ENCODE peak calls at places on chromosomes 1 and 21, in six cellular contexts. B is mammary epithelial cell, S is psoas muscle, T is lung, W is transverse colon, D is lower lobe of right lung. F is an unnamed sample.
A peak's percentile ranks its signal among the peaks of the same experiment; 100 is the strongest.

GRCh38 chr1:162388615-162389014 is 7.1 kb downstream of the C1orf226 start:
- DNase-seq in B (no peak), S (no peak), T (no peak), W (no peak), D (no peak), F (no peak)

GRCh38 chr1:20964540-20965484 is 177.7 kb upstream of the HP1BP3 start:
- DNase-seq in B (no peak), S (no peak), T (no peak), W (peak; percentile 33), D (no peak), F (no peak)

GRCh38 chr1:25065246-25066238 is 135.5 kb upstream of the RUNX3 start:
- DNase-seq in B (no peak), S (no peak), T (no peak), W (no peak), D (peak; percentile 53), F (no peak)

GRCh38 chr1:12549460-12550349 is 68.3 kb downstream of the DHRS3 start:
- DNase-seq in B (peak; percentile 97), S (peak; percentile 95), T (no peak), W (peak; percentile 73), D (peak; percentile 52), F (peak; percentile 91)

GRCh38 chr1:76068542-76068941 is 6.0 kb upstream of the ST6GALNAC3 start:
- DNase-seq in B (no peak), S (no peak), T (no peak), W (no peak), D (no peak), F (no peak)

GRCh38 chr1:161730050-161730564 is 8.8 kb downstream of the FCRLB start:
- DNase-seq in B (peak; percentile 91), S (no peak), T (no peak), W (no peak), D (no peak), F (no peak)

GRCh38 chr21:41600556-41600955 is 92.6 kb upstream of the TMPRSS2 start:
- DNase-seq in B (no peak), S (no peak), T (no peak), W (no peak), D (no peak), F (no peak)

GRCh38 chr1:72643142-72643541 is 360.8 kb upstream of the NEGR1 start:
- DNase-seq in B (no peak), S (no peak), T (no peak), W (no peak), D (no peak), F (no peak)

GRCh38 chr1:66033781-66034180 is 241.1 kb downstream of the PDE4B start:
- DNase-seq in B (peak; percentile 1), S (no peak), T (no peak), W (no peak), D (no peak), F (no peak)
- H3K4me3 ChIP-seq in B (no peak overlapping the region), S (no peak overlapping the region), T (no peak overlapping the region), W (no peak overlapping the region), D (no peak overlapping the region), F (no peak overlapping the region)

GRCh38 chr1:243831463-243831862 is 18.6 kb downstream of the AKT3 start:
- DNase-seq in B (no peak), S (no peak), T (no peak), W (no peak), D (no peak), F (no peak)
- H3K4me1 ChIP-seq in B (no peaks in the 10 kb centered on the region), S (no peaks in the 10 kb centered on the region), T (no peaks in the 10 kb centered on the region), W (no peaks in the 10 kb centered on the region), D (no peaks in the 10 kb centered on the region), F (peaks cover 22% of the 10 kb centered on the region)

DNA sequence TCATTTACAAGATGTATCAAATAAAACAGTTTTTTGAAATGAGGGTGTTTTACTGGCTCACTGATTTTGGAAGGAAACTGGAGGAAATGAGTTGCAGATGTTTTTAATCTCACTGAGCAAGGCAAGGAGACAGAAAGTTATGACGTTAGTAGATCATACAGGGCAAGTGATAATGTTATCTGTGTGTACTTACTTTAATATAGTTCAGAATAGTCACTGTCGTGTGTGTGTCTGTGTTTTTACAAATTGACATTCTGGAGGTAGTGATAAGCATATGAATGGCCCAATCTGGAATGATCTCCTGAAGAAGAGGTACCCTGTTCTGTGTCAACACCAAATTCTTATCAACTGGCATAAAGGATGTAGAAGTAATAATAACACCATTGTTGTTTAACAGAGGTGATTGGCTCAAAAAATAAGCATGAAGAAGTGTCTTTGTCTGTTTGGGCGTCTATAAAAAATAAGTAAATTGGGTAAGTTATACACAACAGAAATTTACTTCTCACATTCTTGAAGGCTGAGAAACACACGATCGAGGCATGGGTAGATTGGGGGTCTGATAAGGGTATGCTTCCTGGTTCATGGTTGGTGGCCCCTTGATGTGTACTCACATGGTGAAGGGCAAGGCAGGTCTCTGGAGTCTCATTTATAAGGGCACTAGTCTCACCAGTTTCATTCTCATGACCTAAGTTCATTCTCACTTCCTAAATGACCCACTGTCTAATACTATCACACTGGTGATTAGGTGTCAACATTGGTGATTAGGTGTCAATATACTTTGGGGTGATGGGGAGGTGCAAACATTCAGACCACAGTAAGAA is 2.1 kb upstream of the GBP4 start:
- DNase-seq in B (no peak), S (no peak), T (no peak), W (no peak), D (no peak), F (no peak)
- H3K27ac ChIP-seq in B (no peak overlapping the region), S (no peak overlapping the region), T (peak overlapping the region; percentile 44), W (no peak overlapping the region), D (no peak overlapping the region), F (peak overlapping the region; percentile 5)

DNA sequence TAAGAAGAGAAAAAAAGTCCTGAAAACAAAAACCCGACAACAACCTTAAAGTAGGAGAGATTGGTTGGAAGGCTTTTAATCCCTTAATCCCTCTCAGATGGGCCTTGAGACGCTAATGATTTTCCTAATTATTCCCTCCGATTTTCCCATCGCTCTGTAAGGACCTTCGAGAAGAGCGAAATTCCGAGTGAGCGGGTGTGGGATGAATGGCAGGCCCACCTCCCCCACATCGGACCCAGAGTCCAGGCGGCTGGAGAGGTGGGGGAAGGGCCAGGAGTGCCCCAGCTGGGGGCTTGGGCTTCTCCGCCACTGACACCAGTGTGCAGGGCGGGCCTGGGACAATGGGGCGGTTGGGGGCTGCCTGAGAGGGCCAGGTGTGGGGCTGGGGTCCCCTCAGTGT is 23.4 kb downstream of the RHBG start:
- DNase-seq in B (no peak), S (no peak), T (no peak), W (no peak), D (no peak), F (no peak)
- H3K4me3 ChIP-seq in B (no peak overlapping the region), S (no peak overlapping the region), T (no peak overlapping the region), W (no peak overlapping the region), D (no peak overlapping the region), F (no peak overlapping the region)